ENCODE peak calls at places on chromosome 14, in four cellular contexts. H is aorta, R is tibial nerve, D is GM23248. G is an unnamed sample.

GRCh38 chr14:55052259-55052930 is 948 bp downstream of the MAPK1IP1L start:
- DNase-seq in H (no peak), R (no peak), D (peak), G (no peak)

GRCh38 chr14:37198273-37198598 is 499 bp downstream of the MIPOL1 start:
- DNase-seq in H (no peak), R (no peak), D (no peak), G (no peak)

GRCh38 chr14:23129759-23130316 is 10.8 kb upstream of the CEBPE start:
- DNase-seq in H (no peak), R (no peak), D (no peak), G (no peak)

GRCh38 chr14:89429206-89430091 is 12.4 kb upstream of the FOXN3 start:
- DNase-seq in H (no peak), R (no peak), D (peak), G (no peak)

GRCh38 chr14:64293976-64294671 is at the start of gene ESR2:
- DNase-seq in H (peak), R (no peak), D (peak), G (peak)

GRCh38 chr14:104509673-104510072 is 69.9 kb upstream of the C14orf180 start:
- DNase-seq in H (peak), R (no peak), D (no peak), G (no peak)

GRCh38 chr14:95518045-95518751 is 1.7 kb upstream of the SYNE3 start:
- DNase-seq in H (no peak), R (no peak), D (peak), G (no peak)

GRCh38 chr14:54251356-54251755 is 145.5 kb upstream of the CDKN3 start:
- DNase-seq in H (no peak), R (no peak), D (peak), G (no peak)

GRCh38 chr14:101256266-101256665 is 305.0 kb upstream of the DIO3 start:
- DNase-seq in H (no peak), R (no peak), D (no peak), G (no peak)

GRCh38 chr14:31967669-31967975 is 109.5 kb upstream of the ARHGAP5 start:
- DNase-seq in H (no peak), R (no peak), D (no peak), G (no peak)

GRCh38 chr14:60893916-60894315 is 87.0 kb downstream of the TRMT5 start:
- DNase-seq in H (no peak), R (no peak), D (no peak), G (no peak)

GRCh38 chr14:74609721-74610120 is 2.3 kb downstream of the LTBP2 start:
- DNase-seq in H (no peak), R (no peak), D (peak), G (no peak)

GRCh38 chr14:40850191-40850590 is 756.5 kb upstream of the LRFN5 start:
- DNase-seq in H (no peak), R (no peak), D (no peak), G (no peak)

GRCh38 chr14:77613207-77613606 is 3.2 kb downstream of the SPTLC2 start:
- DNase-seq in H (no peak), R (no peak), D (peak), G (no peak)

GRCh38 chr14:83478741-83479140 is 1945.1 kb upstream of the SEL1L start:
- DNase-seq in H (no peak), R (no peak), D (no peak), G (no peak)

GRCh38 chr14:59093889-59094288 is 94.6 kb upstream of the DAAM1 start:
- DNase-seq in H (no peak), R (no peak), D (peak), G (no peak)

GRCh38 chr14:102323102-102323501 is 3.6 kb downstream of the ZNF839 start:
- DNase-seq in H (peak), R (peak), D (peak), G (peak)

GRCh38 chr14:74502236-74503019 is 8.9 kb downstream of the ISCA2 start:
- DNase-seq in H (peak), R (peak), D (peak), G (no peak)

DNA sequence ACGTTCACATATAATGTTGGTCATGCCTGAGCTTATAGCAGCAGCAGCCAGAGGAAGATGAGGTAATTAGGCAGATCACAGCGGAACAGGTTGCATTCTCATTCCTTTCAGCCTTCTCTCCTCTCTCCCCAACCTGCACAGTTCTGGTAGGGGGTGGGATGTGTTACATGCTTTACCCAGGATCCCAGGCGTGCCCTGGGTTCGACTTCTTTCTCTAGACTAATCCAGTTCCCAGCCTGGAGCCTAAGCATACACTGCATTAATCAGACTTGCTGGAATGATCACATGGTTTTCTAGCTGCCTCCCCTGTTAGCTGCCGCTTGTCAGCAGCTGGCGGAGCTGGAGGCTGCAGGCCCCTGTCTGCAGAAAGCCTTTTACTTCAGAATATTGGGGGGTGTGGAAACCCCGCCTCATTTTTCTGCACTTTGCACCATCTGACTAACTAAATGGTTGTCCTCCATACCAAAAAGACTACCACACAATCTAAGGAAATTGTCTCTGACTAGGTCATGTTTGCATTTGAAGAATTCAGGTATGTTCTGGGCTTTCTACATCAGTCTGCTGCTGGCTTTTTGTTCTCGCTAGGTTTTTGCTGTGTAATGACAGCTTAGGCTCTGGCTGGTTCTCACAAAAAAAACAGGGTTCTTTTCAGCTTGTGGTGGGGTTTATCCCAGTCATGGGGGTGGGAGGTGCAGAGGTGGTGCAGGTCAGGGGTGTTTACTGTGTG is 45.9 kb upstream of the EVL start:
- DNase-seq in H (no peak), R (no peak), D (no peak), G (no peak)
- H3K27ac ChIP-seq in H (no peak), R (no peak), D (no peak), G (no peak)

GRCh38 chr14:52692248-52692962 is 3.0 kb downstream of the ERO1A start:
- DNase-seq in H (no peak), R (no peak), D (peak), G (no peak)
- H3K27ac ChIP-seq in H (no peak), R (no peak), D (peak), G (no peak)

GRCh38 chr14:98348505-98348904 is 923.5 kb downstream of the BCL11B start:
- DNase-seq in H (no peak), R (no peak), D (no peak), G (no peak)
- H3K27ac ChIP-seq in H (no peak), R (no peak), D (no peak), G (no peak)

DNA sequence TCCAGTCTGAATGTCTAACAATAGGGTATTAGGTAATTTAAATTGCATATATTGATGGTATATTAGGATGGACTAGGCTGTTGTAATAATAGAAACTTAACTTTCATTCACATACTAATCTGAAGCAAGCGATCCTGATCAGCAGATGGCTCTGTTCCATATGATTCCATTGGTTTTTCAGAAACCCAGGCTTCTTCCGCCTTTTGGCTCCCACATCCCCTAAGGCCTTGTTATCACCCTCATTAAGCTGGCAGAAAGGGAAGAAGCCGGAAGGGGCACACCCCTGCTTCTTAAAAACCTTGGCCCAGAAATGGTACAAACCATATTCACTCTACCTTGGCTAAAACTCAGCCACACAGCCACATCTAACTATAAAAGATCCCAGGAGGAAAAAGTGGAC is 329.2 kb downstream of the PCNX1 start:
- DNase-seq in H (no peak), R (no peak), D (no peak), G (no peak)
- H3K27ac ChIP-seq in H (no peak), R (peak), D (no peak), G (no peak)